ENCODE peak calls at places on chromosomes 5 and 9, in six cellular contexts. One of them, this sample, is unnamed.

GRCh38 chr5:1568201-1568979 is 44.6 kb upstream of the LPCAT1 start:
- DNase-seq in cardiac fibroblast: peak; percentile 96
- DNase-seq in stimulated activated CD4-positive, alpha-beta T cell treated with anti-CD3 and anti-CD28 coated beads, TNF-alpha, amount 100 ng/mL, for 1 hour: no peak
- DNase-seq in NAMALWA: no peak
- DNase-seq in HS-5: peak; percentile 87
- DNase-seq in left ventricle myocardium inferior: no peak
- DNase-seq in this sample: peak; percentile 71

GRCh38 chr5:73955447-73955846 is 329.5 kb downstream of the ARHGEF28 start:
- DNase-seq in NAMALWA: no peak
- DNase-seq in cardiac fibroblast: no peak
- DNase-seq in HS-5: no peak
- DNase-seq in stimulated activated CD4-positive, alpha-beta T cell treated with anti-CD3 and anti-CD28 coated beads, TNF-alpha, amount 100 ng/mL, for 1 hour: no peak
- DNase-seq in left ventricle myocardium inferior: no peak
- DNase-seq in this sample: no peak

GRCh38 chr9:4096121-4096520 is 203.7 kb downstream of the GLIS3 start:
- DNase-seq in cardiac fibroblast: peak; percentile 53
- DNase-seq in stimulated activated CD4-positive, alpha-beta T cell treated with anti-CD3 and anti-CD28 coated beads, TNF-alpha, amount 100 ng/mL, for 1 hour: no peak
- DNase-seq in NAMALWA: no peak
- DNase-seq in HS-5: no peak
- DNase-seq in left ventricle myocardium inferior: no peak
- DNase-seq in this sample: no peak

GRCh38 chr9:124686918-124687317 is 84.2 kb downstream of the NR6A1 start:
- DNase-seq in NAMALWA: no peak
- DNase-seq in left ventricle myocardium inferior: no peak
- DNase-seq in cardiac fibroblast: no peak
- DNase-seq in HS-5: no peak
- DNase-seq in stimulated activated CD4-positive, alpha-beta T cell treated with anti-CD3 and anti-CD28 coated beads, TNF-alpha, amount 100 ng/mL, for 1 hour: no peak
- DNase-seq in this sample: no peak

GRCh38 chr5:169591636-169592035 is 8.1 kb downstream of the SPDL1 start:
- DNase-seq in HS-5: no peak
- DNase-seq in NAMALWA: no peak
- DNase-seq in stimulated activated CD4-positive, alpha-beta T cell treated with anti-CD3 and anti-CD28 coated beads, TNF-alpha, amount 100 ng/mL, for 1 hour: no peak
- DNase-seq in left ventricle myocardium inferior: no peak
- DNase-seq in cardiac fibroblast: peak; percentile 36
- DNase-seq in this sample: no peak

GRCh38 chr9:131578778-131579504 is 33.6 kb downstream of the PRRT1B start:
- DNase-seq in HS-5: no peak
- DNase-seq in left ventricle myocardium inferior: no peak
- DNase-seq in stimulated activated CD4-positive, alpha-beta T cell treated with anti-CD3 and anti-CD28 coated beads, TNF-alpha, amount 100 ng/mL, for 1 hour: peak; percentile 14
- DNase-seq in cardiac fibroblast: no peak
- DNase-seq in NAMALWA: no peak
- DNase-seq in this sample: no peak

GRCh38 chr5:60779431-60779830 is 64.6 kb downstream of the ELOVL7 start:
- DNase-seq in cardiac fibroblast: peak; percentile 4
- DNase-seq in stimulated activated CD4-positive, alpha-beta T cell treated with anti-CD3 and anti-CD28 coated beads, TNF-alpha, amount 100 ng/mL, for 1 hour: no peak
- DNase-seq in left ventricle myocardium inferior: no peak
- DNase-seq in NAMALWA: no peak
- DNase-seq in HS-5: no peak
- DNase-seq in this sample: no peak

GRCh38 chr5:82396871-82397514 is 118.8 kb upstream of the RPS23 start:
- DNase-seq in HS-5: peak; percentile 77
- DNase-seq in left ventricle myocardium inferior: peak; percentile 72
- DNase-seq in stimulated activated CD4-positive, alpha-beta T cell treated with anti-CD3 and anti-CD28 coated beads, TNF-alpha, amount 100 ng/mL, for 1 hour: no peak
- DNase-seq in NAMALWA: no peak
- DNase-seq in cardiac fibroblast: peak; percentile 100
- DNase-seq in this sample: peak; percentile 98

GRCh38 chr9:108161520-108161919 is 672.0 kb upstream of the KLF4 start:
- DNase-seq in cardiac fibroblast: no peak
- DNase-seq in HS-5: no peak
- DNase-seq in NAMALWA: no peak
- DNase-seq in left ventricle myocardium inferior: no peak
- DNase-seq in stimulated activated CD4-positive, alpha-beta T cell treated with anti-CD3 and anti-CD28 coated beads, TNF-alpha, amount 100 ng/mL, for 1 hour: no peak
- DNase-seq in this sample: no peak

GRCh38 chr9:130453487-130453886 is 8.7 kb downstream of the ASS1 start:
- DNase-seq in left ventricle myocardium inferior: peak; percentile 58
- DNase-seq in cardiac fibroblast: peak; percentile 43
- DNase-seq in stimulated activated CD4-positive, alpha-beta T cell treated with anti-CD3 and anti-CD28 coated beads, TNF-alpha, amount 100 ng/mL, for 1 hour: no peak
- DNase-seq in HS-5: no peak
- DNase-seq in NAMALWA: no peak
- DNase-seq in this sample: no peak